ENCODE peak calls at places on chromosome 16, in seven cellular contexts. W is D721Med, C is fibroblast of mammary gland, J is endothelial cell, H is cardiac fibroblast, S is astrocyte, V is IMR-90. F is an unnamed sample.

GRCh38 chr16:58345574-58346354 is 46.5 kb upstream of the GINS3 start:
- DNase-seq in W (no peak), C (peak), J (no peak), H (peak), S (no peak), V (no peak), F (no peak)

GRCh38 chr16:68282064-68282452 is 17.7 kb downstream of the SLC7A6 start:
- DNase-seq in W (no peak), C (no peak), J (no peak), H (no peak), S (no peak), V (no peak), F (no peak)

GRCh38 chr16:90020260-90020837 is 1.1 kb upstream of the DBNDD1 start:
- DNase-seq in W (no peak), C (no peak), J (no peak), H (no peak), S (peak), V (peak), F (no peak)

GRCh38 chr16:25735645-25736044 is 43.9 kb downstream of the HS3ST4 start:
- DNase-seq in W (no peak), C (no peak), J (no peak), H (no peak), S (no peak), V (no peak), F (no peak)

GRCh38 chr16:61897657-61898056 is 138.6 kb downstream of the CDH8 start:
- DNase-seq in W (no peak), C (no peak), J (no peak), H (no peak), S (no peak), V (no peak), F (no peak)

GRCh38 chr16:66961065-66961744 is at the start of gene CES3:
- DNase-seq in W (peak), C (peak), J (peak), H (peak), S (peak), V (peak), F (peak)

GRCh38 chr16:71817690-71818089 is 9.1 kb upstream of the AP1G1 start:
- DNase-seq in W (no peak), C (no peak), J (no peak), H (no peak), S (no peak), V (peak), F (no peak)

GRCh38 chr16:56190903-56191806 is at the start of gene GNAO1:
- DNase-seq in W (peak), C (peak), J (peak), H (peak), S (peak), V (peak), F (peak)

GRCh38 chr16:17365591-17366298 is 105.0 kb downstream of the XYLT1 start:
- DNase-seq in W (no peak), C (peak), J (no peak), H (peak), S (peak), V (no peak), F (no peak)

GRCh38 chr16:86814256-86814655 is 235.9 kb downstream of the FOXL1 start:
- DNase-seq in W (no peak), C (no peak), J (no peak), H (no peak), S (no peak), V (no peak), F (no peak)

GRCh38 chr16:54774768-54775167 is 155.9 kb upstream of the IRX5 start:
- DNase-seq in W (no peak), C (no peak), J (no peak), H (no peak), S (no peak), V (no peak), F (no peak)

GRCh38 chr16:84086357-84086756 is 30.4 kb downstream of the MBTPS1 start:
- DNase-seq in W (no peak), C (no peak), J (no peak), H (no peak), S (no peak), V (no peak), F (peak)
- TF ChIP-seq CTCF in W (no peak), C (no peak), J (no peak), H (no peak), S (no peak), V (no peak), F (no peak)

GRCh38 chr16:4339455-4339854 is 11.7 kb downstream of the PAM16 start:
- DNase-seq in W (no peak), C (no peak), J (no peak), H (no peak), S (no peak), V (no peak), F (no peak)

GRCh38 chr16:4340443-4340842 is 10.7 kb downstream of the PAM16 start:
- DNase-seq in W (no peak), C (no peak), J (no peak), H (no peak), S (no peak), V (no peak), F (no peak)

GRCh38 chr16:4338712-4339299 is 12.3 kb downstream of the PAM16 start:
- DNase-seq in W (no peak), C (no peak), J (no peak), H (no peak), S (no peak), V (no peak), F (no peak)

GRCh38 chr16:4341250-4341649 is 9.9 kb downstream of the PAM16 start:
- DNase-seq in W (no peak), C (no peak), J (no peak), H (no peak), S (no peak), V (no peak), F (no peak)

GRCh38 chr16:4339909-4340308 is 11.2 kb downstream of the PAM16 start:
- DNase-seq in W (no peak), C (no peak), J (no peak), H (peak), S (no peak), V (peak), F (no peak)
- TF ChIP-seq CTCF in W (no peak), C (no peak), J (no peak), H (peak), S (no peak), V (peak), F (no peak)

DNA sequence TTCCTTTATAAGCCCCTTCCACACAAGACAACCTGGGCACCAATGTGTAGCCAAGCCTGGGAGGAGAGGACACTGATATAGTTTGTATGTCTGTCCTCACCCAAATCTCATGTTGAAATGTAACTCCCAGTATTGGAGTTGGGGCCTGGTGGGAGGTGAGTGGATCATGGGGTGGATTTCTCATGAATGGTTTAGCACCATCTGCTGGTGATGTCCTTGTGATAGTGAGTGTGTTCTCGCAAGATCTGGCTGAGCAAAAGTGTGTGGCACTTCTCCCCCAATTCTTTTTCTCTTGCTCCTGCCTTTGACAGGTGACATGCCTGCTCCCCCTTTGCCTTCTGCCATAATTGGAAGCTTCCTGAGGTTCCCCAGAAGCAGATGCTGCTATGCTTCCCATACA is 135.8 kb downstream of the USP31 start:
- DNase-seq in W (no peak), C (peak), J (peak), H (peak), S (no peak), V (peak), F (no peak)
- TF ChIP-seq CTCF in W (peak), C (no peak), J (no peak), H (no peak), S (no peak), V (no peak), F (no peak)

DNA sequence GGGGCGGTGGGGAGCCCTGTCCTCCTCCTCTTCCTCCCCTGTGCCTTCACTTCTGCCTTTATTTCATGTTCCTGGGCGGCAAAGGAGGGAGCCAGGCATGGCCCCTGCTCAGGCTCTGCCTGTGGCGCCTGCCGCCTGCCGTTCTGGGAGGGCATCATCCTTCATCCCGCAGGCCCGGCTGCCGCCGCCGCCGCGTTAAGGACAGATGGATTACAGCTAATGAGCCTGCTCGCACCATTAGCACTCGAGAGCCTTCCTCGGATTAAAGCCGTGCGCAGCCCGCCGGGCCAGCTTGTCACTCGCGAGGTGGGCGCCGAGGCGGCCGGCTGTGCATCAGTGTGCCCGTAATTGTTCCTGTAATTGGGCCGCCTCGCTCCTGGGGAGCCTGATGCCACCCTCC is 127.7 kb upstream of the GSE1 start:
- DNase-seq in W (peak), C (no peak), J (no peak), H (no peak), S (no peak), V (no peak), F (no peak)
- TF ChIP-seq CTCF in W (peak), C (no peak), J (no peak), H (no peak), S (no peak), V (no peak), F (no peak)

GRCh38 chr16:82368041-82368440 is 198.0 kb upstream of the MPHOSPH6 start:
- DNase-seq in W (no peak), C (peak), J (peak), H (peak), S (peak), V (peak), F (no peak)
- TF ChIP-seq CTCF in W (no peak), C (no peak), J (peak), H (peak), S (peak), V (peak), F (peak)

GRCh38 chr16:23678430-23679273 is at the start of gene PLK1:
- DNase-seq in W (peak), C (peak), J (peak), H (peak), S (peak), V (peak), F (peak)
- TF ChIP-seq CTCF in W (peak), C (peak), J (no peak), H (peak), S (no peak), V (peak), F (no peak)

GRCh38 chr16:72937360-72937759 is 110.6 kb downstream of the ZFHX3 start:
- DNase-seq in W (no peak), C (no peak), J (no peak), H (no peak), S (no peak), V (no peak), F (no peak)
- TF ChIP-seq CTCF in W (no peak), C (no peak), J (no peak), H (no peak), S (no peak), V (no peak), F (no peak)